ENCODE peak calls at places on chromosomes 6 and 20, in six cellular contexts. O is foreskin fibroblast, H is stomach, Z is neural progenitor cell, S is uterus, Q is CD14-positive monocyte. P is an unnamed sample.

GRCh38 chr6:44297063-44298038 is 15.8 kb downstream of the AARS2 start:
- DNase-seq in Q (peak), H (peak), O (peak), Z (peak), S (no peak), P (no peak)

GRCh38 chr20:25991051-25991755 is 294.6 kb upstream of the ZNF337 start:
- DNase-seq in H (no peak), S (no peak), Z (no peak), Q (no peak), O (no peak), P (no peak)

GRCh38 chr6:135833806-135834205 is 17.7 kb upstream of the PDE7B start:
- DNase-seq in O (no peak), Z (no peak), S (no peak), H (no peak), Q (no peak), P (no peak)

GRCh38 chr20:1876975-1877603 is 18.1 kb upstream of the SIRPA start:
- DNase-seq in Z (peak), Q (no peak), H (no peak), O (no peak), S (no peak), P (no peak)

GRCh38 chr6:11017090-11017489 is 27.0 kb downstream of the ELOVL2 start:
- DNase-seq in O (no peak), Z (no peak), S (no peak), H (no peak), Q (no peak), P (no peak)

GRCh38 chr6:106146852-106147351 is 60.8 kb downstream of the PRDM1 start:
- DNase-seq in O (peak), S (no peak), Q (no peak), Z (no peak), H (no peak), P (no peak)

GRCh38 chr6:7479801-7480266 is 61.6 kb upstream of the DSP start:
- DNase-seq in H (peak), Q (no peak), Z (no peak), O (no peak), S (no peak), P (no peak)

GRCh38 chr6:149761438-149761837 is 11.9 kb downstream of the PCMT1 start:
- DNase-seq in Q (no peak), Z (no peak), H (no peak), O (no peak), S (no peak), P (no peak)

GRCh38 chr6:148082044-148082443 is 260.6 kb upstream of the SASH1 start:
- DNase-seq in O (no peak), Q (no peak), Z (no peak), H (no peak), S (no peak), P (no peak)

GRCh38 chr20:53769041-53769440 is 175.4 kb upstream of the ZNF217 start:
- DNase-seq in H (no peak), O (peak), Q (no peak), S (no peak), Z (no peak), P (no peak)

GRCh38 chr6:7532821-7533220 is 8.7 kb upstream of the DSP start:
- DNase-seq in H (no peak), S (no peak), Z (peak), O (no peak), Q (no peak), P (no peak)

GRCh38 chr20:48822879-48823385 is 4.9 kb downstream of the PREX1 start:
- DNase-seq in H (no peak), Z (no peak), O (no peak), S (no peak), Q (no peak), P (no peak)

GRCh38 chr6:71222676-71223075 is 65.9 kb upstream of the OGFRL1 start:
- DNase-seq in H (no peak), S (no peak), Z (no peak), Q (no peak), O (no peak), P (no peak)

GRCh38 chr6:7661364-7661763 is 64.5 kb upstream of the BMP6 start:
- DNase-seq in Z (no peak), Q (no peak), O (no peak), H (no peak), S (no peak), P (no peak)

GRCh38 chr6:53159558-53159957 is 10.9 kb upstream of the GCM1 start:
- DNase-seq in S (no peak), O (peak), Z (no peak), Q (no peak), H (no peak), P (no peak)

GRCh38 chr6:112984899-112985298 is 637.8 kb downstream of the RFPL4B start:
- DNase-seq in Z (no peak), Q (no peak), H (no peak), S (no peak), O (no peak), P (no peak)

GRCh38 chr20:9068232-9068781 is 580 bp upstream of the PLCB4 start:
- DNase-seq in H (peak), Z (peak), S (no peak), O (peak), Q (no peak), P (no peak)

GRCh38 chr6:63213325-63213724 is 2.1 kb downstream of the FKBP1C start:
- DNase-seq in H (no peak), O (no peak), S (no peak), Q (no peak), Z (no peak), P (no peak)

GRCh38 chr6:74551896-74552295 is 654.0 kb downstream of the COL12A1 start:
- DNase-seq in Q (no peak), H (no peak), S (no peak), O (peak), Z (no peak), P (no peak)

DNA sequence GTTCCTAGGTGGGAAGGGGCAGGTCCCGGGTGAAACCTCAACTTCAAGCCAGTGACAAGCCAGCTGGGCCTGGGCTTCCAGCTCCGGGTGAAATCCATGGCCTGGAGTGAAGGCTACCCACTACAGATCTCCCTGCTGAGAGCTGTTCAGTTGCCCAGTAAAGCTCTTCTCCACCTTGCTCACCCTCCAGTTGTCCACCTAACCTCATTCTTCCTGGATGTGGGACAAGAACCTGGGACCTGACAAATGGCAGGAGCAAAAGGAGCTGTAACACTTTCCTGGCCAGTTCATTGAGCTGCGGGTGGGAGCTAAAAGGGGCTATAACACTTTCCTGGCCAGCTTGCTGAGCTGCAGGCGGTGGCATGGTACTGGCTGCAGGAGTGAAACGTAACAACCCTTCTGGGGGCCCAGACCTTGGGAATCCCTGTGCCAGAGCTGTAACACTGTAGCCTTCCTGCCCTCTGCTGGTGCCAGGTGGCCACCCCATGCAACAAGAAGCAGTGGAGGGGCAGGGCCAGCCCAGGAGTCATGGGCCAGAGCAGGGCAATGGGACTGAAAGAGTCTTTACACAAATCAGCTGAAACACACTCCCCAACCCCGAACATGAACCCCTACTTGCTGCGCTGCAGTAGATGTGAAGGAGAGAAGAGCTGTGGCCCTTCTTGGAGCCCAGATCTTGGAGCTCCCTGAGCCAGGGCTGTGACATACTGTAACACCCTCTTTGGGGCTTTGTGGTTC is 3.6 kb upstream of the HINT3 start:
- DNase-seq in Z (peak), S (no peak), H (no peak), O (peak), Q (no peak), P (no peak)
- TF ChIP-seq CTCF in Z (peak), S (no peak), H (no peak), O (peak), Q (peak), P (peak)

GRCh38 chr6:1479095-1479494 is 89.7 kb downstream of the FOXF2 start:
- DNase-seq in Q (no peak), S (no peak), H (no peak), O (peak), Z (no peak), P (no peak)
- TF ChIP-seq CTCF in Q (no peak), S (no peak), H (no peak), O (peak), Z (no peak), P (peak)

GRCh38 chr20:57076202-57076651 is 190.2 kb downstream of the BMP7 start:
- DNase-seq in S (no peak), H (no peak), O (no peak), Q (peak), Z (no peak), P (no peak)
- TF ChIP-seq CTCF in S (no peak), H (no peak), O (no peak), Q (no peak), Z (no peak), P (no peak)

GRCh38 chr20:35901678-35902544 is 52.4 kb downstream of the SCAND1 start:
- DNase-seq in Q (no peak), S (no peak), Z (no peak), H (no peak), O (peak), P (no peak)
- TF ChIP-seq CTCF in Q (no peak), S (no peak), Z (no peak), H (no peak), O (no peak), P (no peak)

DNA sequence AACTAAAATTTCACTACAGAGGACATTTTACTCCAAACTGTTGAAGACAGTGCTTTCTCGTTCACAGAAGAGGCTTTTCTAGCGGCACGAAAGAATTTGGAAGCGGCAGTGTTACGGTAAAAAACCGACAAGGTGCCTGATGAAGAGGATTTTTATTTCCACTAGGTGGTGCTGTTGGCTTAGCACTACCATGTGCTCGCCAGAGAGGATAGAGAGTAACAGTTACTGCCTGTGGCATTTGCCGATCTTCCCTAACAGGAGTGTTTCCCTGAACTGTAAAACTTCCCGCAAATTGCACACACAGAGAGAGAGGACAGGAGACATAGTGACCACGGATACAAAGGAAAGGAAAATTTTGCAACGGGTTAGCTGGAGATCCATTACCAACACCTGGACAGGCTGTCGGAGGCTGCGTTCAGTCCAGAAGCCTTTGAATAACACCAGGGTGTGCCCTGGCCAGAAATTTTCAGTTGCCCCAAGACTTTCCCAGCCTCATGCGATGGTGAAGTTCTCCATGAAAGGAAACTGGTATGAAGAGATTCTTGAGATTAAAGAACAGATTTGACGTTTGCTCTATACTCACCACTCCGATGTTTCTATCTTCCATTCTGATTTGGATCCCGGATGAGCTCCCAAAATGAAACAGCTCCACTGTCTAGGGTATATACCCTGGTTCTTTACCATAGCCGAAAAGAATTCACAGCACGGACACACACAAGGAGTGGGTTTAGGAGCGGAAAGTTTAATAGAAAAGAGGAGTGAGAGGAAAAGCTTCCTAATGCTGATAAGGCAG is 48.1 kb downstream of the HLA-DPB1 start:
- DNase-seq in Z (peak), Q (no peak), S (no peak), H (no peak), O (peak), P (no peak)
- TF ChIP-seq CTCF in Z (peak), Q (peak), S (no peak), H (no peak), O (peak), P (peak)

GRCh38 chr20:19783966-19784401 is 25.9 kb downstream of the RIN2 start:
- DNase-seq in Z (no peak), H (peak), O (peak), Q (no peak), S (no peak), P (no peak)
- TF ChIP-seq CTCF in Z (no peak), H (no peak), O (no peak), Q (no peak), S (no peak), P (no peak)

DNA sequence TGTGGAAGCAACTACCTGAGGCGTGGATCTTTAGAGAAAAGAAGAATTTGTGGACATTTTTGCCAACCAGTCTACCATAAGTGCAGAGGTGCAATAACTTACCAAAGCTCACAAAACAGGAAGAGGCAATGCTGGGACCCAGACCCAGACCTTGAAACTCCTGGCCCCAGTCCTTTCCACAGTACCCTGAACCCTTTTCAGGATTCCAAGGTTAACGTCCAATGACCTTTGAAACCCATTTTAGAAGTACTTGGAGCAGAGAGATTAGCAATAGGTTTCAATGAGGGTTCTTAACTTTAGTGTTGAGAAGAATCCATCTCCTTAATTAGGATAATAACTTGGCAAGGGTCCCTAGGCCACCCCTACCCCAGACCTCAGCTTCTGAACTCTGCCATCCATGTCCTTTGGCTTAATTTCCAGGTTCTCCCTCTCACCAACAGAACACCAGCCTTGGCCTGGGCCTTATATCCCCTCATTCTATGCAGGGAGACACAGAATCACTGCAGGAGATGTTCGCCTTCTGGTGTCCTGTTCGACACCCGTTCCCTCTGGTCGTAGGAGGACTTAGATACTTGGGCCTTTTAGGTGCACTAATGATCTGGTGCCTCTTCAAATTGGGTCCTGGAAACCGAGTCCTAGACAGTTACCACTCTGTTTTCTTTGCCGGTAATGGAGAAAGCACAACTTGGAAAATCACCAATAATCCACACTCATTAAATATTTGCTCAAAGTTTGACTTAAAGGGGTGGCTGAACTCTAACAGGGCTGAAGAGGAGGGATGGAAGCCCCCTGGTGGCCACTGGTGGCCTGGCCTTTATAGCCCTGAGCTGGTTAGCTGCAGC is 40.6 kb downstream of the ISM1 start:
- DNase-seq in O (peak), S (peak), H (peak), Z (peak), Q (no peak), P (no peak)
- TF ChIP-seq CTCF in O (peak), S (peak), H (peak), Z (peak), Q (peak), P (peak)

DNA sequence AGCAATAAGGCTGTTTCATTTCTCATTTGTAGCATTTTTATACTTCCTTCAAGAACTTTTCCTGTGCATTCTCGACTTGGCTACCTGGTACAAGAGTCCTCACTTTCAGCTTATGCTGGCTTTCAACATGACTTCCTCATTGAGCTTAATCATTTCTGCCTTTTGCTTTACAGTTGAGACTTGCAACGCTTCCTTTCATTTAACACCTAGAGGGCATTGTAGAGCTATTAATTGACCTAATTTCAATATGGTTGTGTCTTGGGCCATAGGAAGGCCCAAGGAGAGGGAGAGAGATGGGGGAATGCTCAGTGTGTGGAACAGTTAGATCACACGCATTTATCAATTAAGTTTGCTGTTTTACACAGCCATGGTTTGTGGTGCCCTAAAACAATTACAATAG is 37.2 kb downstream of the SLC22A2 start:
- DNase-seq in O (no peak), Z (peak), S (no peak), Q (no peak), H (no peak), P (no peak)
- TF ChIP-seq CTCF in O (no peak), Z (peak), S (no peak), Q (no peak), H (no peak), P (peak)

GRCh38 chr6:126170875-126171489 is 168.9 kb upstream of the CENPW start:
- DNase-seq in Z (peak), Q (no peak), H (no peak), S (no peak), O (peak), P (no peak)
- TF ChIP-seq CTCF in Z (peak), Q (peak), H (no peak), S (no peak), O (peak), P (peak)